ENCODE peak calls at places on chromosomes 6 and 20, in seven cellular contexts. One of them, this sample, is unnamed.

GRCh38 chr6:85923013-85923430 is 280.3 kb upstream of the SYNCRIP start:
- DNase-seq in D341Med: peak
- DNase-seq in stimulated activated CD4-positive, alpha-beta T cell treated with anti-CD3 and anti-CD28 coated beads, Interleukin-4, amount 100 ng/mL, for 1 hour: no peak
- DNase-seq in PC-3: peak
- DNase-seq in Right ventricle myocardium inferior: no peak
- DNase-seq in NCI-H1694 treated with DMSO at 0.1 percent for 48 hours: peak
- DNase-seq in IMR-90: peak
- DNase-seq in this sample: peak

GRCh38 chr20:46770330-46771194 is 61.1 kb downstream of the SLC2A10 start:
- DNase-seq in D341Med: no peak
- DNase-seq in stimulated activated CD4-positive, alpha-beta T cell treated with anti-CD3 and anti-CD28 coated beads, Interleukin-4, amount 100 ng/mL, for 1 hour: no peak
- DNase-seq in PC-3: peak
- DNase-seq in Right ventricle myocardium inferior: no peak
- DNase-seq in NCI-H1694 treated with DMSO at 0.1 percent for 48 hours: no peak
- DNase-seq in IMR-90: peak
- DNase-seq in this sample: no peak

GRCh38 chr6:95017922-95018321 is 559.4 kb upstream of the MANEA start:
- DNase-seq in D341Med: no peak
- DNase-seq in stimulated activated CD4-positive, alpha-beta T cell treated with anti-CD3 and anti-CD28 coated beads, Interleukin-4, amount 100 ng/mL, for 1 hour: no peak
- DNase-seq in PC-3: no peak
- DNase-seq in Right ventricle myocardium inferior: no peak
- DNase-seq in NCI-H1694 treated with DMSO at 0.1 percent for 48 hours: no peak
- DNase-seq in IMR-90: no peak
- DNase-seq in this sample: no peak

GRCh38 chr6:43256670-43257664 is 13.7 kb downstream of the TTBK1 start:
- DNase-seq in D341Med: no peak
- DNase-seq in stimulated activated CD4-positive, alpha-beta T cell treated with anti-CD3 and anti-CD28 coated beads, Interleukin-4, amount 100 ng/mL, for 1 hour: no peak
- DNase-seq in PC-3: no peak
- DNase-seq in Right ventricle myocardium inferior: no peak
- DNase-seq in NCI-H1694 treated with DMSO at 0.1 percent for 48 hours: no peak
- DNase-seq in IMR-90: no peak
- DNase-seq in this sample: no peak

GRCh38 chr20:3406481-3407425 is 716 bp downstream of the DNAAF9 start:
- DNase-seq in D341Med: peak
- DNase-seq in stimulated activated CD4-positive, alpha-beta T cell treated with anti-CD3 and anti-CD28 coated beads, Interleukin-4, amount 100 ng/mL, for 1 hour: peak
- DNase-seq in PC-3: no peak
- DNase-seq in Right ventricle myocardium inferior: no peak
- DNase-seq in NCI-H1694 treated with DMSO at 0.1 percent for 48 hours: peak
- DNase-seq in IMR-90: peak
- DNase-seq in this sample: peak

GRCh38 chr6:163903528-163903927 is 489.0 kb downstream of the QKI start:
- DNase-seq in D341Med: no peak
- DNase-seq in stimulated activated CD4-positive, alpha-beta T cell treated with anti-CD3 and anti-CD28 coated beads, Interleukin-4, amount 100 ng/mL, for 1 hour: no peak
- DNase-seq in PC-3: no peak
- DNase-seq in Right ventricle myocardium inferior: no peak
- DNase-seq in NCI-H1694 treated with DMSO at 0.1 percent for 48 hours: no peak
- DNase-seq in IMR-90: no peak
- DNase-seq in this sample: no peak

GRCh38 chr6:41894366-41895299 is 542 bp downstream of the USP49 start:
- DNase-seq in D341Med: peak
- DNase-seq in stimulated activated CD4-positive, alpha-beta T cell treated with anti-CD3 and anti-CD28 coated beads, Interleukin-4, amount 100 ng/mL, for 1 hour: peak
- DNase-seq in PC-3: no peak
- DNase-seq in Right ventricle myocardium inferior: no peak
- DNase-seq in NCI-H1694 treated with DMSO at 0.1 percent for 48 hours: peak
- DNase-seq in IMR-90: no peak
- DNase-seq in this sample: no peak

GRCh38 chr6:20827798-20828197 is 293.5 kb downstream of the CDKAL1 start:
- DNase-seq in D341Med: no peak
- DNase-seq in stimulated activated CD4-positive, alpha-beta T cell treated with anti-CD3 and anti-CD28 coated beads, Interleukin-4, amount 100 ng/mL, for 1 hour: no peak
- DNase-seq in PC-3: no peak
- DNase-seq in Right ventricle myocardium inferior: no peak
- DNase-seq in NCI-H1694 treated with DMSO at 0.1 percent for 48 hours: no peak
- DNase-seq in IMR-90: peak
- DNase-seq in this sample: peak

GRCh38 chr20:58995461-58996225 is 11.4 kb downstream of the CTSZ start:
- DNase-seq in D341Med: no peak
- DNase-seq in stimulated activated CD4-positive, alpha-beta T cell treated with anti-CD3 and anti-CD28 coated beads, Interleukin-4, amount 100 ng/mL, for 1 hour: no peak
- DNase-seq in PC-3: peak
- DNase-seq in Right ventricle myocardium inferior: no peak
- DNase-seq in NCI-H1694 treated with DMSO at 0.1 percent for 48 hours: no peak
- DNase-seq in IMR-90: no peak
- DNase-seq in this sample: no peak

GRCh38 chr20:31967830-31968249 is at the start of gene XKR7:
- DNase-seq in D341Med: peak
- DNase-seq in stimulated activated CD4-positive, alpha-beta T cell treated with anti-CD3 and anti-CD28 coated beads, Interleukin-4, amount 100 ng/mL, for 1 hour: peak
- DNase-seq in PC-3: no peak
- DNase-seq in Right ventricle myocardium inferior: no peak
- DNase-seq in NCI-H1694 treated with DMSO at 0.1 percent for 48 hours: peak
- DNase-seq in IMR-90: no peak
- DNase-seq in this sample: no peak

GRCh38 chr20:57849126-57849867 is 139.5 kb upstream of the PMEPA1 start:
- DNase-seq in D341Med: no peak
- DNase-seq in stimulated activated CD4-positive, alpha-beta T cell treated with anti-CD3 and anti-CD28 coated beads, Interleukin-4, amount 100 ng/mL, for 1 hour: no peak
- DNase-seq in PC-3: no peak
- DNase-seq in Right ventricle myocardium inferior: no peak
- DNase-seq in NCI-H1694 treated with DMSO at 0.1 percent for 48 hours: no peak
- DNase-seq in IMR-90: no peak
- DNase-seq in this sample: peak

GRCh38 chr20:38789503-38790209 is 15.8 kb upstream of the PPP1R16B start:
- DNase-seq in D341Med: no peak
- DNase-seq in stimulated activated CD4-positive, alpha-beta T cell treated with anti-CD3 and anti-CD28 coated beads, Interleukin-4, amount 100 ng/mL, for 1 hour: no peak
- DNase-seq in PC-3: peak
- DNase-seq in Right ventricle myocardium inferior: no peak
- DNase-seq in NCI-H1694 treated with DMSO at 0.1 percent for 48 hours: no peak
- DNase-seq in IMR-90: peak
- DNase-seq in this sample: peak

GRCh38 chr6:95248501-95248900 is 328.8 kb upstream of the MANEA start:
- DNase-seq in D341Med: no peak
- DNase-seq in stimulated activated CD4-positive, alpha-beta T cell treated with anti-CD3 and anti-CD28 coated beads, Interleukin-4, amount 100 ng/mL, for 1 hour: no peak
- DNase-seq in PC-3: no peak
- DNase-seq in Right ventricle myocardium inferior: no peak
- DNase-seq in NCI-H1694 treated with DMSO at 0.1 percent for 48 hours: no peak
- DNase-seq in IMR-90: peak
- DNase-seq in this sample: no peak

GRCh38 chr6:38110407-38111025 is 291.0 kb downstream of the ZFAND3 start:
- DNase-seq in D341Med: peak
- DNase-seq in stimulated activated CD4-positive, alpha-beta T cell treated with anti-CD3 and anti-CD28 coated beads, Interleukin-4, amount 100 ng/mL, for 1 hour: no peak
- DNase-seq in PC-3: no peak
- DNase-seq in Right ventricle myocardium inferior: no peak
- DNase-seq in NCI-H1694 treated with DMSO at 0.1 percent for 48 hours: peak
- DNase-seq in IMR-90: no peak
- DNase-seq in this sample: no peak

GRCh38 chr6:170186006-170186908 is 104.6 kb downstream of the DLL1 start:
- DNase-seq in D341Med: peak
- DNase-seq in stimulated activated CD4-positive, alpha-beta T cell treated with anti-CD3 and anti-CD28 coated beads, Interleukin-4, amount 100 ng/mL, for 1 hour: no peak
- DNase-seq in PC-3: no peak
- DNase-seq in Right ventricle myocardium inferior: no peak
- DNase-seq in NCI-H1694 treated with DMSO at 0.1 percent for 48 hours: no peak
- DNase-seq in IMR-90: no peak
- DNase-seq in this sample: no peak

GRCh38 chr6:64428186-64428585 is 792.6 kb downstream of the PHF3 start:
- DNase-seq in D341Med: no peak
- DNase-seq in stimulated activated CD4-positive, alpha-beta T cell treated with anti-CD3 and anti-CD28 coated beads, Interleukin-4, amount 100 ng/mL, for 1 hour: no peak
- DNase-seq in PC-3: no peak
- DNase-seq in Right ventricle myocardium inferior: no peak
- DNase-seq in NCI-H1694 treated with DMSO at 0.1 percent for 48 hours: no peak
- DNase-seq in IMR-90: no peak
- DNase-seq in this sample: no peak

GRCh38 chr20:32244959-32245358 is 32.5 kb upstream of the KIF3B start:
- DNase-seq in D341Med: no peak
- DNase-seq in stimulated activated CD4-positive, alpha-beta T cell treated with anti-CD3 and anti-CD28 coated beads, Interleukin-4, amount 100 ng/mL, for 1 hour: no peak
- DNase-seq in PC-3: no peak
- DNase-seq in Right ventricle myocardium inferior: no peak
- DNase-seq in NCI-H1694 treated with DMSO at 0.1 percent for 48 hours: no peak
- DNase-seq in IMR-90: no peak
- DNase-seq in this sample: no peak

GRCh38 chr6:28609672-28610071 is 84.0 kb downstream of the GPX5 start:
- DNase-seq in D341Med: no peak
- DNase-seq in stimulated activated CD4-positive, alpha-beta T cell treated with anti-CD3 and anti-CD28 coated beads, Interleukin-4, amount 100 ng/mL, for 1 hour: no peak
- DNase-seq in PC-3: no peak
- DNase-seq in Right ventricle myocardium inferior: no peak
- DNase-seq in NCI-H1694 treated with DMSO at 0.1 percent for 48 hours: no peak
- DNase-seq in IMR-90: no peak
- DNase-seq in this sample: no peak

GRCh38 chr20:38888059-38888831 is 38.0 kb upstream of the FAM83D start:
- DNase-seq in D341Med: no peak
- DNase-seq in stimulated activated CD4-positive, alpha-beta T cell treated with anti-CD3 and anti-CD28 coated beads, Interleukin-4, amount 100 ng/mL, for 1 hour: no peak
- DNase-seq in PC-3: no peak
- DNase-seq in Right ventricle myocardium inferior: no peak
- DNase-seq in NCI-H1694 treated with DMSO at 0.1 percent for 48 hours: no peak
- DNase-seq in IMR-90: no peak
- DNase-seq in this sample: no peak

GRCh38 chr20:61878478-61879302 is 187.0 kb downstream of the TAF4 start:
- DNase-seq in D341Med: no peak
- DNase-seq in stimulated activated CD4-positive, alpha-beta T cell treated with anti-CD3 and anti-CD28 coated beads, Interleukin-4, amount 100 ng/mL, for 1 hour: no peak
- DNase-seq in PC-3: no peak
- DNase-seq in Right ventricle myocardium inferior: peak
- DNase-seq in NCI-H1694 treated with DMSO at 0.1 percent for 48 hours: no peak
- DNase-seq in IMR-90: no peak
- DNase-seq in this sample: no peak

This sample was measured in AG09309.